ENCODE peak calls at places on chromosome 2, in five cellular contexts. L is substantia nigra, F is fibroblast of the aortic adventitia, I is SK-N-DZ, X is HFF-Myc. O is an unnamed sample.

GRCh38 chr2:119234021-119235019 is 10.7 kb downstream of the STEAP3 start:
- DNase-seq in L (no peak), F (peak; percentile 24), I (peak; percentile 40), X (no peak), O (no peak)

GRCh38 chr2:30417253-30417652 is 29.8 kb upstream of the LCLAT1 start:
- DNase-seq in L (no peak), F (peak; percentile 52), I (no peak), X (no peak), O (no peak)

GRCh38 chr2:112493858-112494648 is 12.1 kb downstream of the TTL start:
- DNase-seq in L (no peak), F (peak; percentile 53), I (peak; percentile 87), X (no peak), O (no peak)

GRCh38 chr2:99836670-99837069 is 305.7 kb downstream of the AFF3 start:
- DNase-seq in L (no peak), F (peak; percentile 62), I (no peak), X (no peak), O (no peak)

GRCh38 chr2:231514225-231514950 is 15.9 kb downstream of the NMUR1 start:
- DNase-seq in L (peak; percentile 94), F (peak; percentile 94), I (peak; percentile 95), X (peak; percentile 79), O (peak; percentile 96)

GRCh38 chr2:182259629-182260150 is 167.1 kb downstream of the PDE1A start:
- DNase-seq in L (no peak), F (peak; percentile 68), I (no peak), X (no peak), O (no peak)

GRCh38 chr2:88753833-88754584 is 62.5 kb downstream of the RPIA start:
- DNase-seq in L (no peak), F (no peak), I (no peak), X (no peak), O (no peak)

GRCh38 chr2:48339451-48339850 is 190.5 kb upstream of the STON1 start:
- DNase-seq in L (no peak), F (peak; percentile 36), I (no peak), X (no peak), O (no peak)

GRCh38 chr2:191218292-191218898 is 26.8 kb upstream of the MYO1B start:
- DNase-seq in L (no peak), F (peak; percentile 71), I (peak; percentile 68), X (no peak), O (no peak)

GRCh38 chr2:174778479-174778962 is 14.2 kb upstream of the CHRNA1 start:
- DNase-seq in L (no peak), F (peak; percentile 74), I (no peak), X (peak; percentile 100), O (no peak)

GRCh38 chr2:37671013-37671815 is at the start of gene CDC42EP3:
- DNase-seq in L (no peak), F (peak; percentile 28), I (peak; percentile 53), X (no peak), O (no peak)

GRCh38 chr2:113186421-113186820 is 12.7 kb downstream of the PSD4 start:
- DNase-seq in L (no peak), F (no peak), I (no peak), X (no peak), O (no peak)

GRCh38 chr2:10720983-10721343 is 467 bp upstream of the ATP6V1C2 start:
- DNase-seq in L (no peak), F (no peak), I (no peak), X (no peak), O (no peak)

O was measured in occipital lobe.